ENCODE peak calls at places on chromosomes 13 and 19, in nine cellular contexts. U is astrocyte; X is spleen; Y is CD4-positive, alpha-beta T cell; P is astrocyte of the spinal cord; B is tibial nerve; D is endodermal cell; R is cardiac muscle cell; G is adrenal gland. C is an unnamed sample.

GRCh38 chr19:10979950-10980349 is 19.1 kb downstream of the SMARCA4 start:
- DNase-seq in Y (no peak), D (no peak), P (no peak), B (no peak), G (no peak), X (no peak), U (no peak), R (no peak), C (no peak)

GRCh38 chr13:102317593-102317992 is 84.3 kb downstream of the FGF14 start:
- DNase-seq in P (peak), U (peak), X (no peak), Y (no peak), D (no peak), B (peak), G (peak), R (peak), C (no peak)

GRCh38 chr13:51233117-51233826 is 11.1 kb downstream of the FAM124A start:
- DNase-seq in X (no peak), D (peak), U (no peak), Y (no peak), P (no peak), R (no peak), G (no peak), B (no peak), C (no peak)

GRCh38 chr19:47540748-47541147 is 25.9 kb upstream of the NAPA start:
- DNase-seq in G (no peak), U (peak), B (no peak), P (peak), X (no peak), Y (no peak), D (no peak), R (peak), C (no peak)

GRCh38 chr19:10111405-10111811 is at the start of gene P2RY11:
- DNase-seq in G (no peak), B (no peak), U (no peak), X (peak), Y (no peak), R (no peak), P (no peak), D (no peak), C (no peak)

GRCh38 chr19:45999653-46000121 is 4.4 kb downstream of the CCDC61 start:
- DNase-seq in D (peak), G (peak), Y (no peak), X (no peak), P (no peak), B (no peak), U (no peak), R (peak), C (no peak)

GRCh38 chr13:31431722-31432137 is 232.0 kb downstream of the B3GLCT start:
- DNase-seq in G (peak), X (no peak), D (peak), P (peak), U (peak), Y (peak), B (peak), R (peak), C (peak)

GRCh38 chr19:3573162-3573857 is 566 bp downstream of the HMG20B start:
- DNase-seq in X (peak), U (no peak), P (no peak), G (peak), B (no peak), D (no peak), Y (no peak), R (no peak), C (no peak)

GRCh38 chr19:44988896-44989563 is 12.2 kb upstream of the RELB start:
- DNase-seq in R (peak), G (peak), D (peak), B (peak), U (peak), Y (peak), P (peak), X (peak), C (peak)

GRCh38 chr13:114152831-114153371 is 20.5 kb upstream of the RASA3 start:
- DNase-seq in D (peak), Y (no peak), R (peak), X (no peak), U (no peak), P (no peak), B (no peak), G (no peak), C (peak)

GRCh38 chr13:114151031-114151430 is 18.6 kb upstream of the RASA3 start:
- DNase-seq in B (no peak), D (no peak), U (no peak), X (no peak), Y (no peak), P (no peak), R (no peak), G (no peak), C (no peak)

GRCh38 chr13:114149774-114150740 is 17.6 kb upstream of the RASA3 start:
- DNase-seq in X (no peak), B (no peak), U (no peak), R (no peak), Y (no peak), G (no peak), P (no peak), D (no peak), C (no peak)

GRCh38 chr13:114152285-114152645 is 19.8 kb upstream of the RASA3 start:
- DNase-seq in Y (no peak), X (no peak), P (no peak), U (no peak), G (no peak), D (no peak), R (no peak), B (no peak), C (no peak)

GRCh38 chr13:114151565-114152284 is 19.3 kb upstream of the RASA3 start:
- DNase-seq in P (no peak), X (no peak), G (no peak), R (peak), D (peak), B (no peak), Y (peak), U (no peak), C (no peak)
- TF ChIP-seq CTCF in P (no peak), X (no peak), G (no peak), R (peak), D (no peak), B (no peak), Y (no peak), U (no peak), C (no peak)

DNA sequence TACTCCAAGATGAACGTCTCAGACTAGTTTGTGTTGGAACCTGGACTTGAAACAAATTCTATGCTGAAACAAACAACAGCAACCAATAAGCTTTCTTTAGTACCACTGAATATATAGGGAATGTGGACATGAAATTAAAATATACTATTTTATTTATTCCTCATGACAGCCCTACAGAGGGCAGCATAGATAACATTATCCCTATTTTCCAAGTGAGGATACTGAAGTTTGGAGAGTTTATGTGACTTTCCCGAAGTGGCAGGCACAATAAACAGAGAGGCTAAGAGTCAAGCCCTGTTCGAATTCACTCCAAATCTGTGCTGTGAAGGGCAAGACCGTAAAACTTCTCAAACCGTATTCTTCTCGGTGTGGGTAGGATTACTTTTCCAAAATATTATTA is 509.9 kb upstream of the GPC6 start:
- DNase-seq in D (no peak), G (no peak), U (peak), Y (no peak), X (no peak), B (peak), P (peak), R (peak), C (no peak)
- TF ChIP-seq CTCF in D (peak), G (no peak), U (peak), Y (no peak), X (no peak), B (peak), P (peak), R (peak), C (peak)

GRCh38 chr19:35643255-35644205 is 2.0 kb downstream of the ETV2 start:
- DNase-seq in G (peak), B (peak), X (peak), U (peak), P (peak), Y (peak), R (peak), D (peak), C (peak)
- TF ChIP-seq CTCF in G (no peak), B (peak), X (no peak), U (no peak), P (no peak), Y (no peak), R (no peak), D (peak), C (no peak)

GRCh38 chr13:87777395-87777794 is 106.2 kb downstream of the SLITRK5 start:
- DNase-seq in D (peak), X (no peak), Y (no peak), U (peak), G (no peak), R (no peak), B (no peak), P (peak), C (no peak)
- TF ChIP-seq CTCF in D (peak), X (no peak), Y (no peak), U (no peak), G (no peak), R (no peak), B (no peak), P (no peak), C (no peak)

C was measured in neural crest cell.